ENCODE peak calls at places on chromosomes 13 and 19, in four cellular contexts. V is neuronal stem cell, R is IMR-90, K is trophoblast cell. X is an unnamed sample.

GRCh38 chr13:99176309-99177276 is 24.1 kb upstream of the UBAC2 start:
- DNase-seq in V (peak), R (peak), K (peak), X (peak)

GRCh38 chr13:73702419-73703071 is 431.7 kb downstream of the KLF12 start:
- DNase-seq in V (no peak), R (no peak), K (no peak), X (no peak)

GRCh38 chr19:45824041-45824471 is 8.9 kb upstream of the RSPH6A start:
- DNase-seq in V (no peak), R (no peak), K (no peak), X (no peak)

GRCh38 chr19:55667958-55668357 is 7.1 kb upstream of the EPN1 start:
- DNase-seq in V (no peak), R (no peak), K (peak), X (no peak)

GRCh38 chr13:85140192-85140591 is 659.0 kb downstream of the SLITRK6 start:
- DNase-seq in V (no peak), R (no peak), K (no peak), X (peak)

GRCh38 chr13:91544723-91545122 is 146.3 kb downstream of the GPC5 start:
- DNase-seq in V (peak), R (no peak), K (no peak), X (peak)

GRCh38 chr19:5403968-5404640 is 51.1 kb upstream of the ZNRF4 start:
- DNase-seq in V (peak), R (peak), K (peak), X (peak)

GRCh38 chr13:85864963-85865530 is 65.8 kb upstream of the SLITRK6 start:
- DNase-seq in V (peak), R (peak), K (no peak), X (peak)

GRCh38 chr13:79481685-79482052 is 714 bp downstream of the NDFIP2 start:
- DNase-seq in V (no peak), R (no peak), K (no peak), X (no peak)

GRCh38 chr19:38183227-38183914 is 40.7 kb downstream of the DPF1 start:
- DNase-seq in V (peak), R (no peak), K (no peak), X (peak)

GRCh38 chr13:95128045-95128643 is 173.1 kb downstream of the ABCC4 start:
- DNase-seq in V (no peak), R (no peak), K (no peak), X (no peak)

GRCh38 chr13:41670873-41671443 is 213.6 kb downstream of the RGCC start:
- DNase-seq in V (no peak), R (no peak), K (peak), X (no peak)

GRCh38 chr13:108987945-108988344 is 358.5 kb downstream of the MYO16 start:
- DNase-seq in V (no peak), R (no peak), K (no peak), X (no peak)

GRCh38 chr13:65856464-65856863 is 1373.7 kb downstream of the PCDH9 start:
- DNase-seq in V (no peak), R (peak), K (no peak), X (peak)

DNA sequence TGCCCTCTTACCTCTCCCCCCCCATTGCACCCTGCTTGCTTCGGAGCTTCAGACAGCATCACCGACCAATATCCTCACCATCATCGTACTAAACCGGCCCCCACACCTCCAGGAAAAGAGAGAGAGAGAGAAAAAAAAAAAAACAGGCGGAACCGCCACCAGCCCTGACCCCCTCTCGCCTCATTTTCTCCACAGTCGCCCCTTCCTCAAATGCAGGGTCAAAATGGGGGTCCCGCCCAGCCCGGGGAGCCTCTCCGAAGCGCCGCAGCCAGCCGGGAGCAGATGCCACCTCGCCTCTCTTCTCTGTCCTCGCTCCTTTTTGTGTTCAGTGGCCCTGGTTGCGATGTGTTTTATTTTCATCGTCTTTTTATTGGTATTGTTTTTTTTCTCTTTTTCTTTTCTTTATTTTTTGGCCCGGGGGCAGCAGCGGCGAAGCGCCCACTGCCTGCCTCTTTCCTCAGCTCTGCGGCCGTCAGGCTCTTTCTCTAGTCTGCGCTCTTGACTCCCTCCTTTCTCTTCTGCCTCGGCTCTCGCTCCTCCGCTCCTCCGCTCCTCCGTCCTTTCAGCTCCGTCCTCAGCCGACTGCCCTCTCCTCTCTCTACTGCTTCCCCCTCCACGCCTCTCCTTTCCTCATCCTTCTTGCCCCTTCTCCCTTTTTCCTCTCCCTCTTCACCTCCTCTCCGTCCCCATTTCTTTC is 41.4 kb downstream of the DEDD2 start:
- DNase-seq in V (no peak), R (peak), K (no peak), X (peak)
- H3K4me3 ChIP-seq in V (peak), R (peak), K (no peak), X (peak)

GRCh38 chr19:35040826-35041547 is 534 bp upstream of the HPN start:
- DNase-seq in V (no peak), R (no peak), K (no peak), X (peak)
- H3K23ac ChIP-seq in V (peak), R (no peak), K (no peak), X (no peak)

DNA sequence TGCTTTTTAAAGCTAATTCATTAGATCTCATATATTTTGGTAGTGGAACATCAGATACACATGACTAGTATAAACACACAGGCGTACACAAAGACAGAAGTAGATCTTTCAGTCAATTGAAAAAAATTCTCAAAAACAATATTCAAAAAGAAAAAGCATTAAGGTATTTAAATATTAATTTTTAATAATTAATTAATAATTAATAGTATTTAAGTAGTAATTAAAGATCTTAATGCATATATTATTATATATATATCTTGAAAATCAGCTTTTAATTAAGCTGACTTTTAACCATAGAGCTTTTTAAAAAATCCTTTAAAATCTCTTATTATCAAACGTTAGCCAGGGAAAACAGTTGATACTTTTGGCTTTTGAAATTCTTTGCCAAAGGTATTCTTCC is 489.4 kb upstream of the PCDH20 start:
- DNase-seq in V (no peak), R (no peak), K (no peak), X (no peak)
- H3K4me3 ChIP-seq in V (no peak), R (no peak), K (no peak), X (no peak)

GRCh38 chr13:27918041-27918917 is 1.5 kb upstream of the PDX1 start:
- DNase-seq in V (peak), R (no peak), K (no peak), X (no peak)
- H3K23ac ChIP-seq in V (peak), R (no peak), K (no peak), X (no peak)

GRCh38 chr19:33194884-33195710 is 967 bp downstream of the LRP3 start:
- DNase-seq in V (no peak), R (peak), K (no peak), X (peak)

GRCh38 chr19:33197591-33198000 is 3.5 kb downstream of the LRP3 start:
- DNase-seq in V (no peak), R (no peak), K (no peak), X (no peak)

GRCh38 chr19:33196446-33197193 is 2.5 kb downstream of the LRP3 start:
- DNase-seq in V (no peak), R (no peak), K (no peak), X (no peak)

GRCh38 chr19:33194527-33194883 is 375 bp downstream of the LRP3 start:
- DNase-seq in V (no peak), R (no peak), K (no peak), X (peak)

DNA sequence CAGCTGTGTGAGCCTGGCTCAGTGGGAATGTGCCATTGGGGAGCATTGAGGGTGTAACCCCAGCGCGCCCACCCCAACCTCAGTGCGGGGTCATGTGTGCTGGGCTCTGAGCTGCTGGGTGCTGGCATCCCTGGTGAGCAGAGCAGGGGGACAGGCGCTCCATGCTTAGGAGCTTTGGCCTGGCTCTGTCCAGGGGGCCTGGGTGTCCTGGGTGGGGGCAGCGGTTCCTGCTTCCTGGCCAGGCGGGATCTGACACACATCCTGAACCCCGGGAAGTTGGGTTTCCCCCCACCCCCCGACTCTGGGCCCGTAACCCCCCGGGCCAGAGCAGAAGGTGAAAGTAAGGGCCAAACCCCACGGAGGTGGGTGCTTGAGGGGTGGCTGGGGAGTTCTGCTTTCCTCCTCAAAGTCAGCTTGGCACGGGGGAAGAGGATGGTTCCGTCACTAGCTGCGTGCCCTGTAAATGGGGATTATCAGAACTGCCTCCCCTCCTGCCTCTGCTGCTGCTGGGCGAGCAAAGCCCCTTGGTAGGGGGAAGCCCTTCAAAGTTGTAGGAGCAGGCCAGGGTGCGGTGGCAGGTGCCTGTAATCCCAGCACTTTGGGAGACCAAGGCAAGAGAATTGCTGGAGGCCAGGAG is 1.7 kb downstream of the LRP3 start:
- DNase-seq in V (no peak), R (no peak), K (no peak), X (no peak)
- H3K4me3 ChIP-seq in V (peak), R (no peak), K (no peak), X (no peak)

GRCh38 chr19:13149628-13150186 is 468 bp downstream of the STX10 start:
- DNase-seq in V (peak), R (no peak), K (no peak), X (peak)

GRCh38 chr19:13150919-13151604 is 851 bp downstream of the IER2 start:
- DNase-seq in V (peak), R (no peak), K (no peak), X (peak)

GRCh38 chr19:13152356-13152853 is 2.2 kb downstream of the IER2 start:
- DNase-seq in V (no peak), R (no peak), K (peak), X (no peak)

GRCh38 chr19:13151605-13152355 is 1.6 kb downstream of the IER2 start:
- DNase-seq in V (peak), R (peak), K (peak), X (peak)

DNA sequence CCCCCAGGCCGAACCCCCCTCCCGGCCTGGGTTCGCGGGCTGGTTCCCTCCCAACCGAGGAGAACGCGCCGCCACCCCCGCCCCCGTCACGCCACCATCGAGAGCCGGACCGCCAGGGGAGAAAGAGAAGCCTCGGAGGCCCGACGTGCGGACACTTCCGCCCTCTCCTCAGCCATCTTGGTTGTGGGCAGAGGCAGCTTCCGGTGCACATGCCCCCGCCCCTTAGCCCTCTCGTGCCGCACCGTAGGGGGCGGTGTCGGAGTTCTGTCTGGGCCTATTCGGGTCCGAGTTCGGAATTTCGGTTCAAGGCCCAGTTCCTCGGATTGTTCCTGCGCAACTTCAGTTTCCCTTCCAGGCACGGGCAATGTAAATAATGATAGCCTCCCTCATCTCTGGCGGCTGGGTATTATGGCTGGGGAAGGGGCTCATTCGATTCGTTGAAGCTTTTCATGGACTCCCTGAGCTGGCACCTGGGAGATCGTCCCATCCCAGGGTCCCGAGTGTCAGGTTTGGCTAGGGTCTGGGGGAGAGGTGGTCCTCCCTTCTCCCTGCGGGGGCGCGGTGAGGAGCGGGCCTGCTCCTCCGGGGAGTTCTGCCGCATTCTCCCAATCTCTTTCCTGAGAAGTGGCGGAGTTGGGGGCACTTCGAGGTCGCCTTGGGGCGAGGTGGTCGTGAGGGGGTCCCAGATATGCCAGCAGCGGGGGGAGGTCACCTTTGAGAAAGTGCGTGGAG is at the start of the genes IER2 and STX10:
- DNase-seq in V (peak), R (peak), K (peak), X (peak)
- H3K23ac ChIP-seq in V (peak), R (peak), K (peak), X (peak)

GRCh38 chr19:1153891-1154730 is 20.0 kb downstream of the SBNO2 start:
- DNase-seq in V (no peak), R (no peak), K (no peak), X (no peak)
- H3K4me3 ChIP-seq in V (no peak), R (no peak), K (no peak), X (no peak)

GRCh38 chr19:58034476-58034790 is 608 bp downstream of the ZSCAN1 start:
- DNase-seq in V (peak), R (no peak), K (no peak), X (no peak)
- H3K23ac ChIP-seq in V (peak), R (no peak), K (no peak), X (no peak)

GRCh38 chr19:49097453-49098288 is 12.4 kb downstream of the SNRNP70 start:
- DNase-seq in V (peak), R (peak), K (peak), X (peak)

GRCh38 chr19:49101160-49101559 is 13.0 kb upstream of the LIN7B start:
- DNase-seq in V (no peak), R (no peak), K (no peak), X (no peak)

GRCh38 chr19:49094505-49095482 is 9.5 kb downstream of the SNRNP70 start:
- DNase-seq in V (no peak), R (no peak), K (no peak), X (no peak)

GRCh38 chr19:49102303-49102702 is 11.9 kb upstream of the LIN7B start:
- DNase-seq in V (no peak), R (no peak), K (no peak), X (no peak)

DNA sequence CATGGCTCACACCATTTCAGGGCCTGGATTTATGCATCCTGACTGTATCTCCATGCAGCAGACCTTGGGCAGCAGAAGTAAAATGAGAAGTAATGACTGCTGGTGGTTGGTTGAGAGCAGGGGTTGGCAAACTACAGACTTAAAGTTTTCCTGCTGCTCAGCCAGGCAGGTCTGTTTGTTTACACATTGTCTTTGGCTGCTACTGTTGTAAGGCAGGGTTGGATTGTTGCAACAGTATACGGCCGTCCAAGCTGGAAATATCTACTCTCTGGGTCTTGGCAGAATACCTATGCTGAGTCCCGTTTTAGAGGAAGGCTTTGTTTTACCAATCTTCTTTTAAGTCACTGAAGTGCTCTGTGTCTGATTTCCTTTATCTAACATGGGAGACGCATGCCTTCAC is 13.5 kb downstream of the SNRNP70 start:
- DNase-seq in V (no peak), R (no peak), K (no peak), X (peak)
- H3K4me3 ChIP-seq in V (no peak), R (no peak), K (no peak), X (no peak)

DNA sequence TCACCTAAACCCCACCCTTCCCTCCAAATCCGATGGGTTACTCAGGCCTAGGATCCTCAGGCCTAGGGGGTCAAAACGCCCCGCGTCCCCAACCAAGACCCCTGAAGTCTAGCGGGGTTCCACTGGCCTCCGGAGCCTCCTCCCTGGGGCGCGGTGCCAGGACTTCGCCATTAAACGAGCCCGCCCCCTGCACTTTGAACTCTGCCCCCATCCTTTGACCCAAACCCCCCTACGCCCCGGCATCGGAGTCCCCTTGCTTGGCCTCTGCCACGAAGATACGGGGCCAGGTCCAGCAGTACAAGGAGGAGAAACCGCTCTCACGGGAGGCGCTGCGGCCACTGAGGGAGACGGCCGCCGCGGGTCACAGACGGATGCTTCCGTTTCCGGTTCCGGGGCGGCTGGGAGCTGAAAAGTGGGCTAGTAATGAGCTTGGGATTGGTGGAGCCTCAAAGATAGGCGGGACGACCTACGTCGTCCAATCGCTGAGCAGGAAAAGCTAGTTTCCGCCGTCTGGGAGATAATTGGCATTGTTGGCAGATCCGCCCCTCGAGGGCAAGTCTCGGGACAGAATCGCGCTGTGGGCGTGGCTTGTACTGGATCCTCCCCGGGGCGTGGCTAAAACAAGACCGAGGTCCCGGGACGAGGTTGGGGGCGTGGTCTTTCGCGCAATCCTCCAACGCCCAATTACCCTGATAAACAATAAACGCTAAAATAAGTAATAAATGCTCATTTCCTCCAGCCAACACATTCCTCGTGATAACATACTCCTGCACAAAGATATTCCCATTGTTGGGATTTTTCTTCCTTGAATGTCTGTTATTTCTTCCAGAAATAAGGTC is 5.7 kb upstream of the ZNF77 start:
- DNase-seq in V (peak), R (peak), K (peak), X (peak)
- H3K23ac ChIP-seq in V (peak), R (peak), K (no peak), X (peak)

X was measured in mesenchymal stem cell.